ENCODE peak calls at places on chromosome 12, in eight cellular contexts. Y is NB4, S is fibroblast of mammary gland, E is lower leg skin, M is natural killer cell, R is AG04449, W is BE2C, F is neural progenitor cell. G is an unnamed sample.
A peak's percentile ranks its signal among the peaks of the same experiment; 100 is the strongest.

GRCh38 chr12:59389968-59390576 is 205.8 kb upstream of the SLC16A7 start:
- DNase-seq in F (peak; percentile 9), S (no peak), Y (no peak), M (no peak), R (no peak), E (no peak), W (no peak), G (no peak)

GRCh38 chr12:45730842-45731336 is 1.4 kb downstream of the ARID2 start:
- DNase-seq in F (no peak), E (no peak), R (no peak), Y (peak; percentile 60), S (peak; percentile 46), M (no peak), W (no peak), G (no peak)

GRCh38 chr12:56391721-56392120 is 29.1 kb upstream of the APOF start:
- DNase-seq in E (no peak), S (no peak), F (no peak), M (no peak), W (no peak), R (no peak), Y (no peak), G (no peak)

GRCh38 chr12:74111688-74112360 is 425.8 kb upstream of the ATXN7L3B start:
- DNase-seq in W (no peak), S (peak; percentile 1), E (no peak), Y (peak; percentile 61), M (no peak), R (no peak), F (peak; percentile 61), G (peak; percentile 24)

GRCh38 chr12:62677355-62677754 is 210.7 kb downstream of the MON2 start:
- DNase-seq in E (no peak), R (no peak), W (no peak), S (no peak), M (no peak), Y (no peak), F (no peak), G (no peak)

GRCh38 chr12:119936705-119937323 is 52.2 kb upstream of the BICDL1 start:
- DNase-seq in W (no peak), E (no peak), M (no peak), R (no peak), F (no peak), S (peak; percentile 19), Y (no peak), G (no peak)

GRCh38 chr12:49730568-49731101 is 10.7 kb upstream of the TMBIM6 start:
- DNase-seq in S (peak; percentile 50), M (no peak), E (no peak), Y (no peak), R (no peak), W (no peak), F (no peak), G (no peak)

GRCh38 chr12:89949457-89950195 is 241.0 kb upstream of the ATP2B1 start:
- DNase-seq in R (no peak), F (no peak), S (peak; percentile 81), M (peak; percentile 23), E (no peak), Y (no peak), W (no peak), G (no peak)

GRCh38 chr12:132046561-132046960 is 96.8 kb downstream of the EP400 start:
- DNase-seq in E (no peak), W (peak; percentile 82), F (no peak), S (peak; percentile 90), Y (no peak), R (peak; percentile 47), M (no peak), G (no peak)

GRCh38 chr12:8577879-8578278 is 34.8 kb downstream of the AICDA start:
- DNase-seq in R (no peak), M (no peak), Y (no peak), W (no peak), S (no peak), F (no peak), E (no peak), G (no peak)
- TF ChIP-seq CTCF in R (no peak), M (no peak), Y (no peak), W (no peak), S (no peak), F (no peak), E (no peak), G (peak; percentile 17)

GRCh38 chr12:111424793-111425251 is 19.1 kb downstream of the SH2B3 start:
- DNase-seq in Y (no peak), S (no peak), E (no peak), R (no peak), W (no peak), F (peak; percentile 53), M (no peak), G (no peak)
- TF ChIP-seq CTCF in Y (peak; percentile 16), S (no peak), E (no peak), R (peak; percentile 1), W (peak; percentile 17), F (peak; percentile 37), M (peak; percentile 16), G (peak; percentile 28)

GRCh38 chr12:107843351-107844311 is 69.1 kb downstream of the ASCL4 start:
- DNase-seq in S (no peak), R (no peak), M (no peak), Y (no peak), F (peak; percentile 65), E (no peak), W (peak; percentile 8), G (no peak)
- TF ChIP-seq CTCF in S (no peak), R (no peak), M (no peak), Y (no peak), F (no peak), E (no peak), W (no peak), G (no peak)

DNA sequence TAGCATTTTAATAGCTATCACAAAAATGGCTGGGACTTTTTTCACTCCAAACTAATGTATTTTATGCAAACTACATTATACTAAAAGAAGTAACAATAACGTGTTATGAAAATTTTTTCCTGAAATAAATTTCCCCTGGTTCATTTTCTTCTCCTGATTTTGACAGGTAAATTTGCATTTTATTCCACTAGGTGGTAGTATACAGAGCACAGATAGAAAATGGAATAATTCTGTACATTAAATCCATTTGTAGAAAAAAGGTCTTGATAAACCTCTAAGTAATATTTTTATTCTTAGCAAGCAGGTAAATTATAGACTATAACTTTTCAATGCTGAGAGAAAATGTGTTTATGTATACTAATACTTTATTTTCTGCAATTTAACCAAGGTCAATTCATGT is 96.5 kb downstream of the BCAT1 start:
- DNase-seq in W (no peak), Y (no peak), R (no peak), F (no peak), E (no peak), M (no peak), S (no peak), G (no peak)
- TF ChIP-seq CTCF in W (peak; percentile 28), Y (peak; percentile 32), R (no peak), F (peak; percentile 56), E (no peak), M (no peak), S (peak; percentile 39), G (peak; percentile 66)

DNA sequence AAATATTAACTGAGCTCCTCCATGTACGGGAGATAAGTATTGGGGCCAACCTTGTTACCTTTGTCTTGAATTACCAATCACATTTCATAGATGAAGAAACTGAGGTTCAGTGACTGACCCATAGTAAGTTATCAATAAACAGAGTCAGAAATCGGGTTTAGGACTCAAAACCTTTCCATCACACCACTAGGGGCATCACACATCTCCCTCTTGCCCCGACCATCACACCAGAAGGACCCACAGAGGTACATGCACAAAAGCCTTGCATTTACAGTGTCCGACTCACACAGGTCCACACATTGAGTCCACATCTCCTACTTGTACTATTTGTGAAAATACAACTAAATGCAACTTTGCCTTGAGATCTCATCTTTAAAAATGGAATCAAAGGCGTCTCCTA is 29.4 kb downstream of the KCNA5 start:
- DNase-seq in Y (no peak), S (no peak), M (no peak), E (no peak), R (no peak), W (no peak), F (no peak), G (no peak)
- TF ChIP-seq CTCF in Y (no peak), S (peak; percentile 17), M (no peak), E (no peak), R (no peak), W (peak; percentile 25), F (no peak), G (peak; percentile 32)

GRCh38 chr12:112418596-112419268 is at the start of gene PTPN11:
- DNase-seq in W (peak; percentile 92), R (no peak), M (peak; percentile 95), F (peak; percentile 93), E (peak; percentile 80), Y (peak; percentile 95), S (peak; percentile 56), G (peak; percentile 82)
- TF ChIP-seq CTCF in W (peak; percentile 34), R (peak; percentile 25), M (peak; percentile 49), F (peak; percentile 77), E (no peak), Y (peak; percentile 47), S (no peak), G (peak; percentile 79)